ENCODE peak calls at places on chromosomes 7 and 10, in six cellular contexts. Q is body of pancreas, D is WTC11, G is neural crest cell, Y is RWPE1, Z is cardiac fibroblast. X is an unnamed sample.

GRCh38 chr10:88541116-88541626 is 41.9 kb downstream of the RNLS start:
- DNase-seq in Q (no peak), D (no peak), G (no peak), Y (no peak), Z (peak; percentile 72), X (no peak)

GRCh38 chr10:101694674-101695403 is at the start of gene FBXW4:
- DNase-seq in Q (peak; percentile 56), D (peak; percentile 69), G (peak; percentile 52), Y (peak; percentile 49), Z (peak; percentile 38), X (peak; percentile 56)

GRCh38 chr10:44908936-44909335 is 2.2 kb upstream of the TMEM72 start:
- DNase-seq in Q (no peak), D (no peak), G (no peak), Y (no peak), Z (no peak), X (no peak)

GRCh38 chr7:156865493-156865892 is 27.5 kb downstream of the LMBR1 start:
- DNase-seq in Q (no peak), D (no peak), G (no peak), Y (no peak), Z (no peak), X (no peak)

GRCh38 chr7:1073211-1073977 is 14.5 kb upstream of the GPER1 start:
- DNase-seq in Q (no peak), D (no peak), G (no peak), Y (no peak), Z (no peak), X (no peak)

GRCh38 chr7:192035-192649 is at the start of gene FAM20C:
- DNase-seq in Q (peak; percentile 84), D (peak; percentile 54), G (peak; percentile 53), Y (peak; percentile 90), Z (peak; percentile 77), X (no peak)

GRCh38 chr10:35921866-35922265 is 279.8 kb upstream of the FZD8 start:
- DNase-seq in Q (no peak), D (no peak), G (no peak), Y (no peak), Z (no peak), X (no peak)

GRCh38 chr7:25732771-25733217 is 419.2 kb upstream of the NFE2L3 start:
- DNase-seq in Q (no peak), D (peak; percentile 74), G (peak; percentile 34), Y (no peak), Z (no peak), X (no peak)

GRCh38 chr10:128000660-128001059 is 93.8 kb downstream of the PTPRE start:
- DNase-seq in Q (no peak), D (no peak), G (no peak), Y (no peak), Z (peak; percentile 25), X (no peak)

GRCh38 chr10:5940807-5941218 is 36.5 kb downstream of the IL15RA start:
- DNase-seq in Q (no peak), D (no peak), G (no peak), Y (no peak), Z (no peak), X (no peak)

GRCh38 chr10:76644481-76644880 is 993.1 kb downstream of the KCNMA1 start:
- DNase-seq in Q (no peak), D (no peak), G (no peak), Y (no peak), Z (no peak), X (no peak)

GRCh38 chr7:11505471-11505870 is 326.5 kb downstream of the THSD7A start:
- DNase-seq in Q (no peak), D (no peak), G (no peak), Y (no peak), Z (no peak), X (no peak)

GRCh38 chr7:122303971-122304603 is 463 bp downstream of the FEZF1 start:
- DNase-seq in Q (no peak), D (peak; percentile 58), G (no peak), Y (no peak), Z (no peak), X (no peak)

GRCh38 chr10:7756360-7756992 is 31.3 kb downstream of the KIN start:
- DNase-seq in Q (peak; percentile 45), D (peak; percentile 33), G (no peak), Y (no peak), Z (peak; percentile 51), X (peak; percentile 33)

GRCh38 chr7:150974468-150975391 is 3.4 kb downstream of the KCNH2 start:
- DNase-seq in Q (peak; percentile 54), D (peak; percentile 62), G (no peak), Y (peak; percentile 17), Z (no peak), X (peak; percentile 81)

GRCh38 chr7:136353287-136353686 is 376.1 kb upstream of the MTPN start:
- DNase-seq in Q (no peak), D (no peak), G (no peak), Y (no peak), Z (no peak), X (peak; percentile 11)

GRCh38 chr7:76358053-76358477 is 726 bp downstream of the YWHAG start:
- DNase-seq in Q (peak; percentile 39), D (peak; percentile 58), G (peak; percentile 40), Y (peak; percentile 49), Z (peak; percentile 33), X (peak; percentile 72)

GRCh38 chr7:100882769-100883526 is 6.6 kb downstream of the UFSP1 start:
- DNase-seq in Q (no peak), D (no peak), G (no peak), Y (no peak), Z (no peak), X (no peak)

GRCh38 chr7:128071801-128072200 is 40.6 kb upstream of the LRRC4 start:
- DNase-seq in Q (no peak), D (no peak), G (no peak), Y (no peak), Z (no peak), X (no peak)

GRCh38 chr7:41110186-41110585 is 592.7 kb downstream of the INHBA start:
- DNase-seq in Q (no peak), D (no peak), G (no peak), Y (peak; percentile 82), Z (peak; percentile 77), X (no peak)

GRCh38 chr7:50330701-50331100 is 26.2 kb downstream of the IKZF1 start:
- DNase-seq in Q (no peak), D (no peak), G (no peak), Y (no peak), Z (no peak), X (no peak)

GRCh38 chr7:47449810-47450586 is 131.9 kb downstream of the TNS3 start:
- DNase-seq in Q (no peak), D (no peak), G (no peak), Y (no peak), Z (peak; percentile 51), X (no peak)

GRCh38 chr10:123180101-123180500 is 25.9 kb downstream of the BUB3 start:
- DNase-seq in Q (no peak), D (no peak), G (no peak), Y (no peak), Z (no peak), X (no peak)

GRCh38 chr7:25009271-25009670 is 29.3 kb upstream of the OSBPL3 start:
- DNase-seq in Q (no peak), D (no peak), G (no peak), Y (peak; percentile 76), Z (peak; percentile 96), X (no peak)

GRCh38 chr7:107909445-107909844 is 18.5 kb downstream of the DLD start:
- DNase-seq in Q (no peak), D (no peak), G (no peak), Y (no peak), Z (no peak), X (no peak)

GRCh38 chr7:34160261-34160752 is 255.0 kb downstream of the BMPER start:
- DNase-seq in Q (no peak), D (no peak), G (no peak), Y (no peak), Z (peak; percentile 86), X (no peak)

GRCh38 chr7:34156336-34156735 is 251.0 kb downstream of the BMPER start:
- DNase-seq in Q (no peak), D (no peak), G (no peak), Y (no peak), Z (no peak), X (no peak)

GRCh38 chr7:34157137-34157536 is 251.8 kb downstream of the BMPER start:
- DNase-seq in Q (no peak), D (no peak), G (no peak), Y (no peak), Z (no peak), X (no peak)

GRCh38 chr7:34158311-34158710 is 253.0 kb downstream of the BMPER start:
- DNase-seq in Q (peak; percentile 60), D (no peak), G (no peak), Y (no peak), Z (no peak), X (no peak)

GRCh38 chr7:34158754-34159153 is 253.4 kb downstream of the BMPER start:
- DNase-seq in Q (peak; percentile 17), D (peak; percentile 50), G (no peak), Y (no peak), Z (no peak), X (peak; percentile 9)
- TF ChIP-seq CTCF in Q (peak; percentile 9), D (no peak), G (peak; percentile 16), Y (no peak), Z (no peak), X (peak; percentile 1)

GRCh38 chr7:13879994-13880686 is 109.3 kb downstream of the ETV1 start:
- DNase-seq in Q (no peak), D (no peak), G (no peak), Y (peak; percentile 68), Z (peak; percentile 58), X (no peak)

GRCh38 chr7:13879143-13879542 is 110.3 kb downstream of the ETV1 start:
- DNase-seq in Q (no peak), D (no peak), G (no peak), Y (no peak), Z (no peak), X (no peak)

GRCh38 chr7:13875496-13876074 is 113.9 kb downstream of the ETV1 start:
- DNase-seq in Q (no peak), D (no peak), G (no peak), Y (no peak), Z (no peak), X (no peak)

GRCh38 chr7:13880789-13881188 is 108.7 kb downstream of the ETV1 start:
- DNase-seq in Q (no peak), D (no peak), G (no peak), Y (peak; percentile 86), Z (peak; percentile 45), X (no peak)

DNA sequence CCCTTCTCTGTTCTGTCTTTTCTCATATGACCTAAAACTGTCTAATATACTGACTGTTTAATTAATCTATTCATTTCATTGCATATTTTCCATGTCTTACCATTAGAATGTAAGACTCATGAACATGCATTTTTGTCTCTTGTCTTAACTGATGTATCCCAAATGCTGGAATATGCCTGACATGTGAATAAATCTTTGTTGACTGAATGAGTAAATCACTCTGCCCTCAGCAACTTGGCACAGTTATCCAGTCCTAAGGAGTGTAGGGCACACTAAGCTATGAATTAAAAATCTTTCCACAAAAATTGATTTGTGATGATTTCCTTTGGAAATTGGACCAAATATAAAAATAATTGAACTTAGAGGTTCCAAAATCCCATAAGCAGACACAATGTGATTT is 111.3 kb downstream of the ETV1 start:
- DNase-seq in Q (no peak), D (no peak), G (no peak), Y (no peak), Z (no peak), X (no peak)
- TF ChIP-seq CTCF in Q (no peak), D (no peak), G (no peak), Y (no peak), Z (no peak), X (no peak)

GRCh38 chr7:3649250-3649649 is 348.2 kb downstream of the SDK1 start:
- DNase-seq in Q (no peak), D (no peak), G (no peak), Y (no peak), Z (peak; percentile 27), X (no peak)
- TF ChIP-seq CTCF in Q (peak; percentile 28), D (no peak), G (no peak), Y (no peak), Z (peak; percentile 32), X (no peak)

GRCh38 chr10:16748749-16749148 is 68.5 kb downstream of the RSU1 start:
- DNase-seq in Q (no peak), D (no peak), G (no peak), Y (no peak), Z (no peak), X (no peak)
- TF ChIP-seq CTCF in Q (no peak), D (no peak), G (no peak), Y (no peak), Z (no peak), X (no peak)